ENCODE peak calls at places on chromosomes 7 and 10, in four cellular contexts. One of them, this sample, is unnamed.

GRCh38 chr7:6423942-6424701 is 23.6 kb downstream of the DAGLB start:
- DNase-seq in HEK293T: peak; percentile 57
- DNase-seq in sigmoid colon: no peak
- DNase-seq in neural progenitor cell: no peak
- DNase-seq in this sample: peak; percentile 68

GRCh38 chr10:72086466-72087391 is 1.6 kb downstream of the SPOCK2 start:
- DNase-seq in HEK293T: no peak
- DNase-seq in sigmoid colon: no peak
- DNase-seq in neural progenitor cell: peak; percentile 75
- DNase-seq in this sample: peak; percentile 72

GRCh38 chr10:125004571-125005311 is 62.8 kb downstream of the ZRANB1 start:
- DNase-seq in HEK293T: no peak
- DNase-seq in sigmoid colon: peak; percentile 61
- DNase-seq in neural progenitor cell: no peak
- DNase-seq in this sample: no peak

GRCh38 chr10:92789826-92790225 is 58.5 kb upstream of the EXOC6 start:
- DNase-seq in HEK293T: no peak
- DNase-seq in sigmoid colon: no peak
- DNase-seq in neural progenitor cell: peak; percentile 65
- DNase-seq in this sample: no peak

GRCh38 chr7:46058424-46058823 is 137.4 kb upstream of the IGFBP3 start:
- DNase-seq in HEK293T: no peak
- DNase-seq in sigmoid colon: no peak
- DNase-seq in neural progenitor cell: no peak
- DNase-seq in this sample: no peak

GRCh38 chr10:44958196-44958896 is 1.3 kb upstream of the RASSF4 start:
- DNase-seq in HEK293T: no peak
- DNase-seq in sigmoid colon: peak; percentile 66
- DNase-seq in neural progenitor cell: no peak
- DNase-seq in this sample: no peak

GRCh38 chr7:148620749-148621372 is 30.3 kb downstream of the C7orf33 start:
- DNase-seq in HEK293T: no peak
- DNase-seq in sigmoid colon: no peak
- DNase-seq in neural progenitor cell: no peak
- DNase-seq in this sample: no peak

GRCh38 chr10:57979986-57980385 is 287.7 kb downstream of the IPMK start:
- DNase-seq in HEK293T: no peak
- DNase-seq in sigmoid colon: no peak
- DNase-seq in neural progenitor cell: no peak
- DNase-seq in this sample: no peak

GRCh38 chr10:27242951-27243551 is 2.5 kb upstream of the ACBD5 start:
- DNase-seq in HEK293T: peak; percentile 24
- DNase-seq in sigmoid colon: no peak
- DNase-seq in neural progenitor cell: peak; percentile 76
- DNase-seq in this sample: peak; percentile 30

GRCh38 chr7:44132039-44132438 is 8.7 kb upstream of the POLD2 start:
- DNase-seq in HEK293T: no peak
- DNase-seq in sigmoid colon: no peak
- DNase-seq in neural progenitor cell: no peak
- DNase-seq in this sample: no peak

GRCh38 chr7:55690-56248 is 136.6 kb upstream of the FAM20C start:
- DNase-seq in HEK293T: no peak
- DNase-seq in sigmoid colon: no peak
- DNase-seq in neural progenitor cell: no peak
- DNase-seq in this sample: no peak

GRCh38 chr7:34991938-34992840 is 45.1 kb downstream of the DPY19L1 start:
- DNase-seq in HEK293T: no peak
- DNase-seq in sigmoid colon: no peak
- DNase-seq in neural progenitor cell: no peak
- DNase-seq in this sample: no peak

GRCh38 chr7:595621-596010 is 76.0 kb upstream of the PDGFA start:
- DNase-seq in HEK293T: no peak
- DNase-seq in sigmoid colon: no peak
- DNase-seq in neural progenitor cell: no peak
- DNase-seq in this sample: no peak

This sample was measured in iPS-NIHi11.